ENCODE peak calls at places on chromosomes 7 and 10, in eight cellular contexts. F is T-helper 2 cell; A is stimulated activated naive CD4-positive, alpha-beta T cell; M is HT-29; E is iris pigment epithelial cell; U is endothelial cell; C is NCI-H1694 treated with DMSO at 0.1 percent for 48 hours; L is stimulated activated CD8-positive, alpha-beta memory T cell treated with anti-CD3 and anti-CD28 coated beads, Interleukin-4, amount 100 ng/mL, for 1 hour. Q is an unnamed sample.

GRCh38 chr10:75648186-75648761 is 216.8 kb downstream of the LRMDA start:
- DNase-seq in F (no peak), A (no peak), M (no peak), E (no peak), U (no peak), C (no peak), L (no peak), Q (no peak)

GRCh38 chr7:1922071-1922869 is 252.2 kb downstream of the ELFN1 start:
- DNase-seq in F (no peak), A (no peak), M (peak), E (no peak), U (no peak), C (no peak), L (no peak), Q (no peak)

GRCh38 chr10:102347236-102347828 is 48.2 kb upstream of the NFKB2 start:
- DNase-seq in F (no peak), A (no peak), M (peak), E (peak), U (peak), C (peak), L (no peak), Q (peak)

GRCh38 chr10:122034149-122034756 is 45.3 kb downstream of the TACC2 start:
- DNase-seq in F (no peak), A (no peak), M (peak), E (peak), U (no peak), C (no peak), L (no peak), Q (peak)

GRCh38 chr7:81031243-81031642 is 112.4 kb upstream of the SEMA3C start:
- DNase-seq in F (no peak), A (no peak), M (no peak), E (no peak), U (no peak), C (no peak), L (no peak), Q (no peak)

GRCh38 chr7:151137076-151137611 is 30.4 kb downstream of the GBX1 start:
- DNase-seq in F (no peak), A (no peak), M (no peak), E (no peak), U (no peak), C (no peak), L (no peak), Q (no peak)

GRCh38 chr7:4470246-4470645 is 211.8 kb upstream of the FOXK1 start:
- DNase-seq in F (no peak), A (no peak), M (no peak), E (no peak), U (no peak), C (no peak), L (no peak), Q (peak)

GRCh38 chr7:107939472-107940145 is 48.6 kb downstream of the DLD start:
- DNase-seq in F (no peak), A (no peak), M (no peak), E (peak), U (no peak), C (peak), L (no peak), Q (no peak)

GRCh38 chr10:13717936-13718772 is 131.4 kb downstream of the PRPF18 start:
- DNase-seq in F (no peak), A (peak), M (peak), E (peak), U (no peak), C (peak), L (no peak), Q (peak)

GRCh38 chr10:62381385-62382102 is 7.4 kb downstream of the ZNF365 start:
- DNase-seq in F (no peak), A (no peak), M (peak), E (no peak), U (no peak), C (no peak), L (no peak), Q (no peak)

GRCh38 chr7:87354749-87355148 is 9.3 kb downstream of the CROT start:
- DNase-seq in F (no peak), A (no peak), M (no peak), E (no peak), U (no peak), C (no peak), L (no peak), Q (no peak)

GRCh38 chr7:137694405-137694804 is 152.4 kb downstream of the DGKI start:
- DNase-seq in F (no peak), A (no peak), M (no peak), E (peak), U (no peak), C (no peak), L (no peak), Q (no peak)

GRCh38 chr7:95723583-95724180 is 48.7 kb upstream of the DYNC1I1 start:
- DNase-seq in F (no peak), A (no peak), M (peak), E (peak), U (peak), C (peak), L (no peak), Q (peak)

GRCh38 chr10:3270597-3270996 is 98.0 kb upstream of the PITRM1 start:
- DNase-seq in F (no peak), A (no peak), M (no peak), E (no peak), U (no peak), C (no peak), L (no peak), Q (no peak)

GRCh38 chr10:4061441-4061951 is 276.5 kb upstream of the KLF6 start:
- DNase-seq in F (no peak), A (no peak), M (peak), E (peak), U (no peak), C (no peak), L (no peak), Q (no peak)

GRCh38 chr10:117003336-117003735 is 1.7 kb downstream of the SHTN1 start:
- DNase-seq in F (no peak), A (no peak), M (no peak), E (no peak), U (no peak), C (no peak), L (no peak), Q (no peak)

GRCh38 chr10:45023426-45023825 is 22.7 kb downstream of the ZNF22 start:
- DNase-seq in F (no peak), A (no peak), M (no peak), E (peak), U (no peak), C (no peak), L (no peak), Q (no peak)

GRCh38 chr10:619710-620109 is 69.8 kb downstream of the DIP2C start:
- DNase-seq in F (no peak), A (no peak), M (no peak), E (no peak), U (no peak), C (no peak), L (no peak), Q (no peak)

GRCh38 chr7:51128545-51129466 is 187.8 kb downstream of the COBL start:
- DNase-seq in F (no peak), A (no peak), M (no peak), E (no peak), U (no peak), C (no peak), L (no peak), Q (no peak)

GRCh38 chr7:3805151-3805550 is 504.1 kb downstream of the SDK1 start:
- DNase-seq in F (no peak), A (no peak), M (no peak), E (peak), U (no peak), C (no peak), L (no peak), Q (no peak)